ENCODE peak calls at places on chromosomes 7 and 10, in nine cellular contexts. P is HepG2, J is tibial nerve, T is Peyer's patch, Z is keratinocyte, R is SK-N-SH, S is right lobe of liver, E is tibial artery, Y is neural progenitor cell. I is an unnamed sample.

GRCh38 chr7:26284995-26285632 is 6.5 kb upstream of the SNX10 start:
- DNase-seq in P (peak; percentile 46), J (no peak), T (no peak), Z (no peak), R (peak; percentile 42), S (no peak), E (no peak), Y (peak; percentile 21), I (no peak)

GRCh38 chr7:43649755-43650274 is 66.9 kb downstream of the STK17A start:
- DNase-seq in P (no peak), J (no peak), T (peak; percentile 78), Z (no peak), R (no peak), S (no peak), E (no peak), Y (no peak), I (peak; percentile 65)

GRCh38 chr7:128875523-128875948 is 12.9 kb downstream of the ATP6V1F start:
- DNase-seq in P (no peak), J (no peak), T (no peak), Z (no peak), R (peak; percentile 90), S (no peak), E (no peak), Y (no peak), I (no peak)

GRCh38 chr10:85610381-85611092 is 756.1 kb downstream of the GRID1 start:
- DNase-seq in P (no peak), J (no peak), T (no peak), Z (no peak), R (no peak), S (no peak), E (peak; percentile 44), Y (no peak), I (no peak)

GRCh38 chr10:11823989-11824346 is 812 bp downstream of the PROSER2 start:
- DNase-seq in P (no peak), J (no peak), T (no peak), Z (no peak), R (no peak), S (no peak), E (no peak), Y (no peak), I (no peak)

GRCh38 chr7:116607299-116607698 is 64.7 kb upstream of the MET start:
- DNase-seq in P (no peak), J (no peak), T (no peak), Z (no peak), R (no peak), S (no peak), E (no peak), Y (no peak), I (no peak)

GRCh38 chr10:118951218-118951617 is 78.3 kb upstream of the NANOS1 start:
- DNase-seq in P (no peak), J (no peak), T (no peak), Z (no peak), R (no peak), S (no peak), E (no peak), Y (no peak), I (no peak)

GRCh38 chr10:49394933-49395740 is 752 bp downstream of the DRGX start:
- DNase-seq in P (no peak), J (no peak), T (no peak), Z (no peak), R (peak; percentile 75), S (no peak), E (no peak), Y (peak; percentile 51), I (no peak)

GRCh38 chr10:45429790-45430189 is 55.8 kb downstream of the ALOX5 start:
- DNase-seq in P (no peak), J (no peak), T (no peak), Z (no peak), R (no peak), S (no peak), E (no peak), Y (no peak), I (no peak)

GRCh38 chr7:111658546-111658945 is 96.3 kb upstream of the IMMP2L start:
- DNase-seq in P (no peak), J (no peak), T (no peak), Z (no peak), R (no peak), S (no peak), E (no peak), Y (no peak), I (no peak)

GRCh38 chr10:110437351-110437605 is 60.4 kb upstream of the DUSP5 start:
- DNase-seq in P (no peak), J (no peak), T (no peak), Z (no peak), R (no peak), S (no peak), E (peak; percentile 15), Y (no peak), I (no peak)

GRCh38 chr7:100137851-100138760 is 10.6 kb upstream of the LAMTOR4 start:
- DNase-seq in P (no peak), J (no peak), T (no peak), Z (no peak), R (no peak), S (no peak), E (no peak), Y (no peak), I (no peak)

GRCh38 chr10:106900041-106900674 is 264.3 kb downstream of the SORCS1 start:
- DNase-seq in P (no peak), J (no peak), T (no peak), Z (no peak), R (no peak), S (no peak), E (no peak), Y (no peak), I (no peak)

GRCh38 chr7:130894146-130895005 is 160.4 kb upstream of the KLF14 start:
- DNase-seq in P (peak; percentile 65), J (peak; percentile 65), T (no peak), Z (no peak), R (no peak), S (peak; percentile 92), E (peak; percentile 89), Y (no peak), I (no peak)

GRCh38 chr10:58177362-58177947 is 90.2 kb downstream of the IPMK start:
- DNase-seq in P (peak; percentile 15), J (no peak), T (no peak), Z (no peak), R (peak; percentile 23), S (no peak), E (no peak), Y (no peak), I (no peak)

GRCh38 chr7:4111166-4111565 is 570.9 kb upstream of the FOXK1 start:
- DNase-seq in P (no peak), J (no peak), T (no peak), Z (no peak), R (no peak), S (no peak), E (no peak), Y (no peak), I (no peak)

GRCh38 chr7:17062433-17063383 is 180.9 kb upstream of the AGR3 start:
- DNase-seq in P (no peak), J (no peak), T (no peak), Z (no peak), R (no peak), S (no peak), E (no peak), Y (no peak), I (no peak)

GRCh38 chr10:42879380-42880254 is 97.0 kb downstream of the BMS1 start:
- DNase-seq in P (no peak), J (no peak), T (no peak), Z (no peak), R (no peak), S (no peak), E (no peak), Y (no peak), I (no peak)
- H3K27ac ChIP-seq in P (no peak overlapping the region), J (no peak overlapping the region), T (no peak overlapping the region), Z (no peak overlapping the region), R (no peak overlapping the region), S (no peak overlapping the region), E (no peak overlapping the region), Y (no peak overlapping the region), I (no peak overlapping the region)

DNA sequence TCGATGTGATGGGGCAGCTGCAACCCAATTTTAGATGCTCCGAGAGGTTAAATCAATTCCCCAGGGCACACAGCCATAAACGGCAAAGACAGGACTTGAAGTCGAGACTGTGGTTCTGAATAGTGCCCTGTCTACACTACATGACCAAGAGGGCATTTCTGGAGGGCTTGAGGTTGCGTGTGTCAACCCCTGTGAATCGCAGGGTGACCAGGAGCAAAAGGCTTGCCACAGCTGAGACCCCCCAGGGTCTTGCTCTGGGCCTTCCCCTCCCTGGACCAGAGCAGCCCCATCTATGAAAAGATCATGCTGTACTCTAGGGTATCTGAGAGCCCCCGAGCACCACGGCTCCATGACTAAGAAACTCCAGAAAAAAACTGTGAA is 26.8 kb upstream of the RASGEF1A start:
- DNase-seq in P (no peak), J (no peak), T (no peak), Z (no peak), R (no peak), S (no peak), E (no peak), Y (no peak), I (no peak)
- H3K27ac ChIP-seq in P (no peak overlapping the region), J (no peak overlapping the region), T (no peak overlapping the region), Z (no peak overlapping the region), R (no peak overlapping the region), S (no peak overlapping the region), E (no peak overlapping the region), Y (no peak overlapping the region), I (no peak overlapping the region)

DNA sequence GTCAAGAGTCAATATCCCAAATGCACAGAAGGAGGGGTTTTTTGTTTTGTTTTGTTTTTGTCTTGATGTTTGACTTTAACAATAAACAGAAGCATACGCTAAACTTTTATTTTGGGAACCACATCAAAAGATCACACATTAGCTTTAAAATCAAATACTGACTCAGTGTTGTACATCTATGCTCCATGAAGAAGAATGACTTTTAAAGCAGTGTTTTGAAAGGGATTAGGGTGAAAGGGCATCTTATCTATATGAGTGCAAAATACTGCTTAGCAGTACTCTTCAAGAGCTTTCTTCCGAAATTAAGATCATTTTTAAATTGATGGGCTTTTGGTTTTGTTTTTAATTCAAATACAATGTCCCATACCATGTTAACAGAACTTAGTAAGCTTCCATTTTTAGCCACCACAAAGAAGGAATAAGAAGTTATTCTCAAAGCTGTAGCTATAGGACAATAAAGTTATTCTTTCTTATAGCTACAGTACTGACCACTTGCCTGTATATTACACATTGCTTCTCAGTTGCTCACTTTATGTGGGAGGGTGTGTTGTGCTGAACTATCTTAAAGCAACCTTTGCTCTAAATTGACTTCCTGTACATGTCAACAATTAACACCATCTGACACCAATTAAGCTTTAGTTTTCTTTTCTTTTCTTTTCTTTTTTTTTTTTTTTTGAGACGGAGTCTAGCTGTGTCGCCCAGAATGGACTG is 144.3 kb upstream of the KAT6B start:
- DNase-seq in P (no peak), J (no peak), T (no peak), Z (no peak), R (no peak), S (no peak), E (no peak), Y (no peak), I (no peak)
- H3K27ac ChIP-seq in P (no peak overlapping the region), J (no peak overlapping the region), T (no peak overlapping the region), Z (no peak overlapping the region), R (no peak overlapping the region), S (no peak overlapping the region), E (no peak overlapping the region), Y (no peak overlapping the region), I (no peak overlapping the region)

DNA sequence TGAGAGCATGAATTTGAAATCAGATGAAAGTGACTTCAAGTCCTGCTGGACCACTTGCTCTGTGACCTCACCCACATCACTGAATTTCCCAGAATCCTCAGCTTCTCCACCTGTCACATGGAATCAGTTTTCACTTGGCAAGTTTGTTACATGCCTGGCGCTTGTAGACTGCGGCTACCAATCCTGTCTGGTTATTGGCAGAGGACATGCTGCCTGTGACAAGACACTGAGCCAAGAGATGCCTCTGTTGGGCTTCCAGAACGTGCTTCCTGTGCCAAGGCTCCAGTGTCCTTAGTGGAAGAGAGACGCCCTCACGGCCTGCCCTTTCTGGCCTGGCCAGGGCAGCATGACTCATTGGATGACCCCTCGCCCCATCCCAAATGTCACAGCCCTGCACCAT is 4.4 kb upstream of the MYL10 start:
- DNase-seq in P (no peak), J (no peak), T (no peak), Z (no peak), R (peak; percentile 12), S (no peak), E (no peak), Y (no peak), I (no peak)
- H3K27ac ChIP-seq in P (no peak overlapping the region), J (no peak overlapping the region), T (no peak overlapping the region), Z (no peak overlapping the region), R (no peak overlapping the region), S (no peak overlapping the region), E (no peak overlapping the region), Y (no peak overlapping the region), I (no peak overlapping the region)

I was measured in CD4-positive, alpha-beta T cell.